ENCODE peak calls at places on chromosomes 4 and X, in eight cellular contexts. L, K, Y, I, N, D, C and V are unnamed samples. For H3K4me1, the result is how much of the 10 kb centered on the place peaks cover.

GRCh38 chrX:136395271-136395670 is 92.5 kb upstream of the BRS3 start:
- DNase-seq in L (no peak), I (no peak), C (no peak), K (no peak), N (no peak), Y (no peak), D (no peak), V (no peak)

GRCh38 chrX:41245641-41246040 is 88.3 kb upstream of the DDX3X start:
- DNase-seq in C (no peak), Y (no peak), I (no peak), D (peak), K (no peak), N (no peak), L (no peak), V (no peak)

GRCh38 chr4:7422098-7422897 is 12.4 kb downstream of the PSAPL1 start:
- DNase-seq in K (peak), D (no peak), L (peak), Y (peak), N (no peak), I (no peak), C (no peak), V (no peak)

GRCh38 chrX:39969099-39969825 is 128.5 kb downstream of the BCOR start:
- DNase-seq in L (no peak), I (no peak), C (no peak), N (no peak), Y (no peak), K (no peak), D (no peak), V (no peak)

GRCh38 chr4:184641022-184641421 is 8.2 kb downstream of the CASP3 start:
- DNase-seq in N (no peak), D (no peak), C (no peak), K (no peak), Y (no peak), I (no peak), L (no peak), V (no peak)

GRCh38 chr4:119632216-119632615 is 3.6 kb upstream of the PDE5A start:
- DNase-seq in L (no peak), K (no peak), N (no peak), D (peak), Y (no peak), I (no peak), C (no peak), V (no peak)

GRCh38 chrX:40074080-40074958 is 23.4 kb downstream of the BCOR start:
- DNase-seq in L (no peak), I (no peak), D (no peak), N (no peak), C (no peak), Y (no peak), K (no peak), V (no peak)

GRCh38 chr4:38314663-38315062 is 349.3 kb upstream of the KLF3 start:
- DNase-seq in L (peak), C (no peak), D (no peak), Y (no peak), K (peak), N (no peak), I (no peak), V (peak)

GRCh38 chr4:39802005-39802404 is 104.1 kb downstream of the UBE2K start:
- DNase-seq in C (no peak), Y (no peak), K (no peak), N (no peak), D (no peak), L (no peak), I (no peak), V (no peak)

GRCh38 chr4:155666701-155667537 is at the start of gene GUCY1A1:
- DNase-seq in D (peak), N (peak), I (no peak), L (peak), Y (no peak), K (peak), C (peak), V (peak)

GRCh38 chr4:86855572-86855971 is 6.4 kb upstream of the SLC10A6 start:
- DNase-seq in I (no peak), C (no peak), N (no peak), Y (no peak), L (no peak), K (no peak), D (peak), V (no peak)

GRCh38 chr4:3466691-3467600 is 3.8 kb downstream of the DOK7 start:
- DNase-seq in C (no peak), N (peak), D (no peak), Y (no peak), K (no peak), I (no peak), L (no peak), V (no peak)

GRCh38 chr4:14575919-14576318 is 426.4 kb upstream of the CPEB2 start:
- DNase-seq in C (no peak), L (no peak), Y (no peak), D (no peak), N (no peak), I (no peak), K (no peak), V (no peak)

GRCh38 chr4:13866881-13867280 is 239.4 kb upstream of the BOD1L1 start:
- DNase-seq in I (no peak), D (no peak), L (no peak), Y (no peak), K (no peak), N (no peak), C (no peak), V (no peak)

GRCh38 chrX:56232221-56233082 is at the start of gene KLF8:
- DNase-seq in C (peak), Y (no peak), I (no peak), D (no peak), K (peak), N (peak), L (peak), V (peak)

GRCh38 chr4:153233761-153234371 is 29.6 kb downstream of the TRIM2 start:
- DNase-seq in L (peak), I (no peak), C (peak), N (no peak), K (no peak), Y (no peak), D (peak), V (peak)

GRCh38 chrX:109629310-109629709 is 4.3 kb upstream of the KCNE5 start:
- DNase-seq in K (no peak), D (no peak), Y (no peak), I (no peak), L (no peak), N (no peak), C (no peak), V (no peak)

GRCh38 chrX:133297284-133297683 is 79.1 kb upstream of the TFDP3 start:
- DNase-seq in C (no peak), N (no peak), I (no peak), D (peak), Y (no peak), L (no peak), K (no peak), V (no peak)

GRCh38 chr4:180426938-180427337 is 1816.3 kb upstream of the TENM3 start:
- DNase-seq in I (no peak), L (no peak), C (no peak), D (no peak), N (no peak), Y (no peak), K (no peak), V (no peak)

GRCh38 chrX:103439161-103439560 is 62.8 kb downstream of the BEX3 start:
- DNase-seq in I (no peak), Y (no peak), L (no peak), K (no peak), N (no peak), D (no peak), C (no peak), V (no peak)

GRCh38 chr4:38803833-38804653 is 548 bp downstream of the TLR1 start:
- DNase-seq in Y (no peak), C (no peak), L (no peak), K (no peak), N (no peak), D (no peak), I (no peak), V (peak)

GRCh38 chrX:104679175-104679574 is 113.2 kb downstream of the IL1RAPL2 start:
- DNase-seq in N (no peak), C (no peak), I (no peak), D (peak), L (no peak), K (no peak), Y (no peak), V (no peak)

GRCh38 chr4:169313732-169314131 is 43.0 kb upstream of the SH3RF1 start:
- DNase-seq in K (no peak), C (no peak), L (no peak), Y (no peak), N (no peak), I (no peak), D (no peak), V (peak)

GRCh38 chrX:9483376-9483775 is 18.5 kb downstream of the TBL1X start:
- DNase-seq in L (no peak), I (no peak), K (no peak), D (no peak), C (no peak), N (no peak), Y (no peak), V (no peak)

GRCh38 chr4:88675543-88675942 is 22.1 kb downstream of the NAP1L5 start:
- DNase-seq in C (no peak), I (no peak), D (no peak), N (no peak), K (no peak), Y (no peak), L (no peak), V (no peak)

GRCh38 chr4:88969271-88969670 is 87.7 kb downstream of the FAM13A start:
- DNase-seq in D (no peak), L (no peak), C (no peak), I (no peak), Y (no peak), K (no peak), N (no peak), V (peak)

GRCh38 chr4:123452585-123452984 is 56.0 kb downstream of the SPRY1 start:
- DNase-seq in D (peak), K (no peak), N (no peak), Y (no peak), L (peak), I (peak), C (peak), V (no peak)

GRCh38 chr4:10344824-10345223 is 112.4 kb downstream of the ZNF518B start:
- DNase-seq in D (no peak), I (no peak), K (no peak), Y (no peak), N (no peak), C (no peak), L (no peak), V (no peak)

GRCh38 chr4:955161-955921 is 18.0 kb downstream of the DGKQ start:
- DNase-seq in L (no peak), D (no peak), I (no peak), Y (no peak), N (no peak), K (peak), C (no peak), V (no peak)

GRCh38 chrX:134849390-134849789 is 141.4 kb upstream of the SMIM10 start:
- DNase-seq in D (peak), I (no peak), N (no peak), L (no peak), C (no peak), Y (no peak), K (no peak), V (no peak)

GRCh38 chr4:27123050-27123768 is 262.6 kb downstream of the STIM2 start:
- DNase-seq in C (no peak), L (no peak), K (peak), D (no peak), I (no peak), Y (no peak), N (no peak), V (peak)

GRCh38 chr4:74716436-74716765 is 77.9 kb downstream of the BTC start:
- DNase-seq in Y (no peak), I (no peak), D (no peak), K (no peak), C (no peak), L (no peak), N (no peak), V (no peak)

GRCh38 chr4:147768113-147768512 is 36.2 kb downstream of the ARHGAP10 start:
- DNase-seq in L (no peak), Y (no peak), I (no peak), K (no peak), C (no peak), N (no peak), D (peak), V (peak)

GRCh38 chr4:163484906-163485305 is 9.6 kb upstream of the TMA16 start:
- DNase-seq in Y (no peak), D (peak), I (no peak), C (no peak), K (no peak), N (no peak), L (peak), V (peak)

GRCh38 chr4:84221704-84222103 is 277.4 kb downstream of the NKX6-1 start:
- DNase-seq in D (no peak), C (no peak), I (no peak), K (no peak), Y (no peak), L (no peak), N (no peak), V (no peak)
- H3K27ac ChIP-seq in D (no peak), C (no peak), I (no peak), K (no peak), Y (no peak), L (no peak), N (no peak), V (no peak)

GRCh38 chrX:3711331-3711917 is 2.0 kb downstream of the PRKX start:
- DNase-seq in K (no peak), L (no peak), Y (no peak), N (peak), D (no peak), I (no peak), C (no peak), V (peak)
- H3K4me3 ChIP-seq in K (peak), L (peak), Y (peak), N (peak), D (no peak), I (peak), C (peak), V (peak)

DNA sequence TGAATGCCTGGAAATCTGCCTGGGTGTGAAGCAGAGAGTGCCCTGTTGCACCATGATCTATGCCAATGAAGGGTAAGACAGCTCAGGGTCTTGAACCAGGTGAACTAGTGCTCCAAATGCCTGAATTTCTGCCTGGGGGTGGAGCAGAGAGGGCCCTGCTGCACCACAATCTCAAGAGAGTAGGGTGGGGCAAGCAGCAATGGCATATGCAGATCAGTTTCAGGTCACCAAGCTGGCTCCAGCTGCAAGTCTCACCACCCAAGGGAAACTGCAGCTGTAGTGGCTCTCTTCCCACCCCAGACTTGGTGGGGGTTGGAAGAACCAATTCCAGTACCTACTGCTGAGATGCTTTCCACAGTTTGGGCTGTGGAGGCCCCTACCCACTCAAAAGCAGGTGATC is 147.0 kb downstream of the SPANXN1 start:
- DNase-seq in K (no peak), I (no peak), Y (no peak), L (no peak), N (no peak), D (no peak), C (no peak), V (no peak)
- H3K4me1 ChIP-seq in K (under half), I (under half), Y (under half), L (under half), N (under half), D (under half), C (under half), V (under half)

DNA sequence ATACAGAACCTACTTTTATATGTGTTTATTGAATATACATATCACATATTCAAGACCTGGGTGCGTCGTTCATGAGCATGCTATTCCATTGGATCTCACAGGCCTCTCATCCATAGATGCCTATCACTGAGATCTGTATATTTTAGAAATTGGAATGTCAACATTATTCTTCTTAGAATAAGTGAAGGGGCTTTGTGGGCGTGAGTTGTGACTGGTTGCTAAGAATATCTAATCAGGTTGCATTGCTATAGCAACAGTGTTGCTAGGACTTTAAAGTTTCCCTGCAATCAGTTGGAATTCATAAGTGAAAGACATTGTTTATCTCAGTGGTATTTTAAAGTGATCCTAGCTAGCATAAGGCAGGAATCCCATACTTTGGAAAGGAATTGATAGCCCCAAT is 36.7 kb upstream of the ANK2 start:
- DNase-seq in D (peak), Y (no peak), I (no peak), K (no peak), C (no peak), N (no peak), L (no peak), V (no peak)
- H3K27ac ChIP-seq in D (no peak), Y (no peak), I (no peak), K (no peak), C (no peak), N (no peak), L (no peak), V (no peak)

GRCh38 chr4:122249357-122249756 is 97.2 kb downstream of the BLTP1 start:
- DNase-seq in N (no peak), L (no peak), Y (no peak), D (no peak), K (no peak), I (no peak), C (no peak), V (no peak)

GRCh38 chr4:122243785-122244184 is 91.7 kb downstream of the BLTP1 start:
- DNase-seq in C (no peak), I (no peak), K (no peak), Y (no peak), L (no peak), N (no peak), D (no peak), V (no peak)

GRCh38 chr4:122246551-122246950 is 94.4 kb downstream of the BLTP1 start:
- DNase-seq in K (no peak), I (no peak), D (no peak), Y (no peak), C (no peak), L (no peak), N (no peak), V (no peak)
- H3K4me3 ChIP-seq in K (no peak), I (no peak), D (no peak), Y (no peak), C (no peak), L (no peak), N (no peak), V (no peak)

GRCh38 chrX:114782925-114783324 is 199.0 kb downstream of the HTR2C start:
- DNase-seq in N (no peak), D (no peak), L (no peak), K (no peak), C (no peak), Y (no peak), I (no peak), V (no peak)
- H3K4me1 ChIP-seq in N (under half), D (under half), L (under half), K (under half), C (under half), Y (under half), I (under half), V (under half)

DNA sequence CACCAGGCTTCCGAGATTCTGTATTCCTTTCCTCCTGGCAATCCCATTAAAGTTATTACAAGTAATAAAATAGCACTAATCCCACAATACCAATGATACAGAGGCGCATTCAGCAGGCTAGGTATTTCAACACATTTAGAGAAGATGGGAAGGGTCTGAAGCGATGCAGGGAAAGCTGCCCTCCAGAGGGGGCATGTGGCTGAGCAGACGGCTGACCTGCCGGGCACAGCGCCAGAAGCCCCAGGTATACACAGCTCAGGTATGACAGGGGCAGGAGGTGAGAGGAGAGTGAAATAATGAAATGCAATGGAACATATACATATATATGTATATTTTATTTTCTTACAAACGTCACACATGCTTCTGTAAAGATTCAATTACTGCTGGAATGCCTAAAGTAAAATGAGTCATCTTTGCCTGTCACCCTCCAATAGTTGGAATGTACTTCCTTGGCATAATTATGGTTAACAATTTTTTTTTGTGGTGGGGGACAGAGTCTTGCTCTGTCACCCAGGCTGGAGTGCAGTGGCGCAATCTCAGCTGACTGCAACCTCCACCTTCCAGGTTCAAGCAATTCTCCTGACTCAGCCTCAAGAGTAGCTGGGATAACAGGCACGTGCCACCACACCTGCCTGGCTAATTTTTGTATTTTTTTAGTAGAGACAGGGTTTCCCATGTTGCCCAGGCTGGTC is 21.3 kb upstream of the CDKN2AIP start:
- DNase-seq in C (no peak), L (no peak), I (no peak), Y (no peak), N (no peak), D (peak), K (no peak), V (no peak)
- H3K27ac ChIP-seq in C (no peak), L (no peak), I (no peak), Y (no peak), N (no peak), D (peak), K (no peak), V (no peak)

DNA sequence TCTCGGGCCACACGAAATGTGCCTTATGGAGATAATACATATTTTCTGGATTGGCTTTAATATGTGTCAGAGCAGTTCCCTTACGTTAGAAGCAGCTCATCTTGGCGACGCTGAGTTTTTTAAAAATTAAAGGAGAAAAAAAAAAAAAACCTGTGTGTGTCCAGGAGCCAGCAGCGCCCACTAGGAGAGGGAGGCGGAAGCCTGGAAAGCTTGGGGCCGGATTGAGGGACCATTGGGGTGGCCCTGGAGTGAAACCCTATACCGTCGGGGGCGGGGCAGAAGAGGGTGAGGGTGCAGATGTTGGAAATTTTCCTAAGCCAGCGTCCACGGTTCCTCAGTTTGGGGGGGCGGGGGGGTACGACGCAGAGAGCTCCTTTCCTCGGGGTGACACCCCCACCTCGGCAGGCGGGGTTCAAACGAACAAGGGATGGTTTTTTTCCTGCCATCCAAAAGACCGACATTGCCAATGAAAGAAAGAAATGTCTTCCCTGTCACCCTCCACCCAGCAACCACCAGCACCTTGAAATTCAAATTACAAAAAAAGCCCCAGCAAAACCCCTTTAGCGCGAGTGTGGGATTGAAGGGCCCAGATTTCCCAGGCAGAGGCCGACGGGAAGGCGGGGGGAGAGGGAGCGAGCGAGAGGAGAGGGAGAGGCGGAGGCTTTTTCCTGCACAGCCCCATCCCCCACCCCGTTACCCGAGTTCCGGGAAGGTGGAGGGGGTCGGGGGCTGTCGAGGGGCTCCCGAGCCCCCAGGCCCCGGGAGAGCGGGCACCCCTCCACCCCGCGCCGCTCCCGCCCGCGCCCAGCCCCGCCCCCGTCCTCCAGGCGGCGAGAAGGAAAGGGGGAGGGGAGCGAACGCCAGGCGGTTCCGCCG is 868 bp downstream of the SMARCA1 start:
- DNase-seq in I (no peak), L (peak), C (peak), Y (no peak), D (peak), K (peak), N (no peak), V (peak)
- H3K4me3 ChIP-seq in I (peak), L (peak), C (peak), Y (peak), D (peak), K (peak), N (peak), V (peak)